ENCODE peak calls at places on chromosomes 5 and 9, in five cellular contexts. D, G, X, T and N are unnamed samples.

GRCh38 chr5:127987354-127988148 is 96.0 kb upstream of the SLC12A2 start:
- DNase-seq in X (peak; percentile 12), D (no peak), G (peak; percentile 3), T (no peak), N (peak; percentile 45)

GRCh38 chr9:31089822-31090221 is 1294.6 kb upstream of the ACO1 start:
- DNase-seq in D (no peak), X (peak; percentile 4), T (no peak), G (peak; percentile 0), N (no peak)

GRCh38 chr9:90330215-90330614 is 312.4 kb downstream of the DIRAS2 start:
- DNase-seq in D (no peak), G (no peak), T (no peak), X (no peak), N (no peak)

GRCh38 chr9:20144255-20144654 is 355.4 kb upstream of the SLC24A2 start:
- DNase-seq in T (no peak), G (no peak), X (no peak), D (no peak), N (no peak)

GRCh38 chr5:92424785-92425426 is 1041.8 kb upstream of the ARRDC3 start:
- DNase-seq in D (no peak), X (no peak), T (no peak), G (no peak), N (no peak)

GRCh38 chr5:134527156-134527960 is 1.9 kb downstream of the JADE2 start:
- DNase-seq in G (peak; percentile 90), D (peak; percentile 98), X (peak; percentile 92), T (peak; percentile 75), N (peak; percentile 92)

GRCh38 chr5:131610198-131611063 is 24.6 kb downstream of the RAPGEF6 start:
- DNase-seq in G (peak; percentile 95), X (peak; percentile 66), D (peak; percentile 74), T (no peak), N (peak; percentile 37)

GRCh38 chr5:145975361-145976066 is 39.1 kb downstream of the SH3RF2 start:
- DNase-seq in G (peak; percentile 89), D (peak; percentile 46), X (peak; percentile 32), T (no peak), N (peak; percentile 64)

GRCh38 chr5:80153586-80154126 is 102.2 kb downstream of the SERINC5 start:
- DNase-seq in T (no peak), X (no peak), D (no peak), G (no peak), N (no peak)

GRCh38 chr5:127998950-127999349 is 84.6 kb upstream of the SLC12A2 start:
- DNase-seq in G (no peak), T (no peak), X (no peak), D (no peak), N (no peak)

GRCh38 chr5:120512757-120513650 is 48.9 kb downstream of the PRR16 start:
- DNase-seq in D (peak; percentile 16), T (no peak), X (no peak), G (no peak), N (no peak)

GRCh38 chr9:133998915-133999580 is 6.9 kb upstream of the VAV2 start:
- DNase-seq in T (no peak), G (peak; percentile 66), D (no peak), X (peak; percentile 33), N (peak; percentile 20)

GRCh38 chr5:1665231-1665630 is 134.4 kb downstream of the MRPL36 start:
- DNase-seq in T (no peak), G (no peak), D (no peak), X (no peak), N (no peak)
- H3K27me3 ChIP-seq in T (peaks cover 36% of the 10 kb centered on the region), G (peaks cover 59% of the 10 kb centered on the region), D (peaks cover 8% of the 10 kb centered on the region), X (peaks cover 40% of the 10 kb centered on the region), N (peaks cover 67% of the 10 kb centered on the region)

DNA sequence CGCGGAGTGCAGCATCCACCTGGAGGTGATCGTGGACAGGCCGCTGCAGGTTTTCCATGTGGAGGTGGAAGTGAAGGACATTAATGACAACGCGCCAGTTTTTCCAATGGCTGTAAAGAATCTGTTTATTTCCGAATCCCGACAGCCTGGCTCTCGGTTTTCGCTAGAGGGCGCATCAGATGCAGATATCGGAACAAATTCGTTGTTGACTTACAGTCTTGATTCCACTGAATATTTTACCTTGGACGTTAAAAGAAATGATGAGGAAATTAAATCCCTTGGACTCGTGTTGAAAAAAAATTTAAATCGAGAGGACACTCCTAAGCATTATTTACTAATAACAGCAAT is 611 bp downstream of the PCDHA3 start:
- DNase-seq in G (no peak), X (peak; percentile 1), T (no peak), D (no peak), N (no peak)
- H3K9ac ChIP-seq in G (no peak overlapping the region), X (no peak overlapping the region), T (no peak overlapping the region), D (no peak overlapping the region), N (no peak overlapping the region)

DNA sequence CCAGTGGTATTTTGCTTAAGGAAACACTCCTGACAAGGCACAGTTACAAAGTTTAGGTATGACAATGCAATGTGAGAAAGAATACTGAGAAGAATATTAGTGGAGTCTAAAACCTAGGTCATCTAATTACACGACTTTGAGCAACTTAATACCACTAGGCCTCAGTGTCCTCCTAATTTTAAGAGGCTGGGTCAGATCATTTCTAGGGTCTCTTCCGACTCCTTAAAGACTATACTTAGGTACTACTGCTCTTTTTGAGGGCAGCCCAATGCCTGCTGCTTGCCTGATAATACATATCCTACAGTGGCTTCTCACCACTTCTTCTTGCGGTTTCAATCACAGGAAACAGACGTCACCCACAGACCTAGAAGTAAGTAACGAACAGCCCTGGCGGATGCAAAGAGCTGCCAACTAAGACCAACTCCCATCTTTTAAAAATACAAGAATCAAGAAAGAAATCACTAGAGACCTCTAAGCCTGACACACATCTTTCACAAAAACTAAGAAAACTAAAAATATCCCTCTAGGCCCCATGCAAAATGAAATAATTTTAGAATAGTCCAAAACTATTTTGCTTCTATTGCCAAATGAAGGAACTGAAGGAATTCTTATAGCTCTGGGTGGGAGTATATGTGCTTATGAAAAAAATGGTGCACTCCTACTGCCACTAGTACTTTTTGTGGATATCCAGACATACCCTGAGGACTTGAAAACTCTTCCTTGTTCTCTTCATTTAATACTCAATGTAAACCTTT is 13.1 kb downstream of the DIAPH1 start:
- DNase-seq in X (no peak), D (no peak), G (no peak), T (no peak), N (no peak)
- H3K4me1 ChIP-seq in X (peaks cover 20% of the 10 kb centered on the region), D (no peaks in the 10 kb centered on the region), G (peaks cover 4% of the 10 kb centered on the region), T (peaks cover 2% of the 10 kb centered on the region), N (peaks cover 24% of the 10 kb centered on the region)

DNA sequence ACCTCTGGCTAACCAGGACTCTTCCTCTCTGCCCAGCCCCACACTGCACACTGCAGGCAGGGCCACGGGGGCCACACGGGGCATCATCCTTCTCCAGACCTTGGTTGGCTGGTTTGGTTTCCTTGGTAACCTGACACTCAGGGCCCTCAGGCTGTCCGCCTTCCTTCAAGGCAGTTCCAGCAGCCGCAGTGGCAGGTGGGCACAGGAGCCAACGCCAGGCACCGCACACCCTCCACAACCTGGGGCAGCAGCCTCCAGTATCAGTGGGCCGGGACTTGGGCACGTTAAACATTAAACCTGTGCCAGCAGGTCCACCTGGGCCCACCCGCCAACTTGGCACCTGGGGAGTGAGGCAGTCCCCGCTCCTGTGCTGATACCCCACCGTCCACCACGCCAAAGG is 1.9 kb downstream of the NPDC1 start:
- DNase-seq in G (no peak), D (no peak), X (no peak), T (no peak), N (no peak)
- H3K27me3 ChIP-seq in G (peaks cover 14% of the 10 kb centered on the region), D (peaks cover 7% of the 10 kb centered on the region), X (peaks cover 2% of the 10 kb centered on the region), T (peaks cover 46% of the 10 kb centered on the region), N (peaks cover 13% of the 10 kb centered on the region)

DNA sequence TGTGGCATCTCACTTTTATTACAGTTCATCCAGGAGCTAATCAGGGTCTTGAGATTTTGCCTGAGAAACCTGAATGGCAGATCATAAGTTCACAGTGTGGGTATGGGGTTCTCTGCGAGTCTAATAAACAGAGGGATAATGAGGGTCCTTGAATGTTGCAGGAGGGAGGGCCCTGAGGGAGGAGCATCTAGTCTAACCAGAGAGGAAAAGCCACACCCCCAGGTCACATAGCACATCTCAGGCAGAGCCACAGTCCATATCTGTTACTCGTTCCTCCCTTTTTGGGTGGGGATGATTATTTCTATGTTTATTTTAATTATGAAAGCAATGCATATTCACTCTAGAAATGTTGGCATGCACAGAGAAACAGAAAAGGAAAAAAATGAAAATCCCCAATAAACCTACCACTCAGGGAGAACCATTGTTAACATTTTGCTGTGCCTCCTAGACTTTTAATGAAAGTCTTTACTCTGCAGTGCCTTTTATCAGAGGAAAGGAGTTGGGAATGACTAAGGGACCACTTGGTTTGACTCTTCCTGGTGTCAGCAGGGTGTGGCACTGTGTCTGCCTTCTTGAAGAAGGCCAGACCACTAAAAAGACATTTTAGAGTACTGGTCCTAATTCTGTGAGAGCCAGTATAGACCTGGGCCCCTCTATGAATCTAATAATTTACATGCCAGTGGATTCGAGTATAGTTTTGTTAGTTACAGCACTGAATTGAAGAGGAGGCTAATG is 2.8 kb downstream of the GALNT12 start:
- DNase-seq in T (no peak), G (no peak), X (peak; percentile 68), D (no peak), N (no peak)
- H3K9ac ChIP-seq in T (no peak overlapping the region), G (no peak overlapping the region), X (peak overlapping the region; percentile 16), D (no peak overlapping the region), N (no peak overlapping the region)